ENCODE peak calls at places on chromosome 4, in ten cellular contexts. One of them, this sample, is unnamed.

GRCh38 chr4:187480146-187481145 is 515.1 kb upstream of the ZFP42 start:
- DNase-seq in vagina: no peak
- DNase-seq in BJ: peak
- DNase-seq in tibial artery: peak
- DNase-seq in T-cell: no peak
- DNase-seq in hypothalamus: no peak
- DNase-seq in COLO829: no peak
- DNase-seq in stimulated activated naive B cell treated with anti-CD40 and anti-IgM and Interleukin-4, amounts not matched to agents 10 μg/mL and 1 μg/mL and 100 μg/mL, for 72 hours: no peak
- DNase-seq in activated CD8-positive, alpha-beta memory T cell treated with anti-CD3 and anti-CD28 coated beads for 48 hours: no peak
- DNase-seq in dermis microvascular lymphatic vessel endothelial cell: no peak
- DNase-seq in this sample: no peak

GRCh38 chr4:15575951-15576350 is 79.2 kb downstream of the FBXL5 start:
- DNase-seq in activated CD8-positive, alpha-beta memory T cell treated with anti-CD3 and anti-CD28 coated beads for 48 hours: no peak
- DNase-seq in stimulated activated naive B cell treated with anti-CD40 and anti-IgM and Interleukin-4, amounts not matched to agents 10 μg/mL and 1 μg/mL and 100 μg/mL, for 72 hours: no peak
- DNase-seq in tibial artery: no peak
- DNase-seq in BJ: no peak
- DNase-seq in T-cell: no peak
- DNase-seq in dermis microvascular lymphatic vessel endothelial cell: peak
- DNase-seq in vagina: no peak
- DNase-seq in COLO829: no peak
- DNase-seq in hypothalamus: no peak
- DNase-seq in this sample: no peak

GRCh38 chr4:56821394-56822263 is at the start of gene SPINK2:
- DNase-seq in hypothalamus: no peak
- DNase-seq in BJ: no peak
- DNase-seq in tibial artery: no peak
- DNase-seq in dermis microvascular lymphatic vessel endothelial cell: no peak
- DNase-seq in vagina: no peak
- DNase-seq in stimulated activated naive B cell treated with anti-CD40 and anti-IgM and Interleukin-4, amounts not matched to agents 10 μg/mL and 1 μg/mL and 100 μg/mL, for 72 hours: peak
- DNase-seq in T-cell: peak
- DNase-seq in COLO829: peak
- DNase-seq in activated CD8-positive, alpha-beta memory T cell treated with anti-CD3 and anti-CD28 coated beads for 48 hours: peak
- DNase-seq in this sample: peak

GRCh38 chr4:47664051-47664826 is 173.6 kb downstream of the CORIN start:
- DNase-seq in COLO829: no peak
- DNase-seq in dermis microvascular lymphatic vessel endothelial cell: no peak
- DNase-seq in tibial artery: no peak
- DNase-seq in T-cell: no peak
- DNase-seq in hypothalamus: no peak
- DNase-seq in BJ: no peak
- DNase-seq in stimulated activated naive B cell treated with anti-CD40 and anti-IgM and Interleukin-4, amounts not matched to agents 10 μg/mL and 1 μg/mL and 100 μg/mL, for 72 hours: no peak
- DNase-seq in vagina: no peak
- DNase-seq in activated CD8-positive, alpha-beta memory T cell treated with anti-CD3 and anti-CD28 coated beads for 48 hours: no peak
- DNase-seq in this sample: no peak

GRCh38 chr4:183875251-183875825 is 29.8 kb upstream of the STOX2 start:
- DNase-seq in dermis microvascular lymphatic vessel endothelial cell: no peak
- DNase-seq in activated CD8-positive, alpha-beta memory T cell treated with anti-CD3 and anti-CD28 coated beads for 48 hours: no peak
- DNase-seq in COLO829: no peak
- DNase-seq in vagina: no peak
- DNase-seq in T-cell: no peak
- DNase-seq in stimulated activated naive B cell treated with anti-CD40 and anti-IgM and Interleukin-4, amounts not matched to agents 10 μg/mL and 1 μg/mL and 100 μg/mL, for 72 hours: no peak
- DNase-seq in hypothalamus: no peak
- DNase-seq in BJ: no peak
- DNase-seq in tibial artery: no peak
- DNase-seq in this sample: no peak

GRCh38 chr4:18292411-18292810 is 270.9 kb upstream of the LCORL start:
- DNase-seq in T-cell: no peak
- DNase-seq in vagina: no peak
- DNase-seq in BJ: no peak
- DNase-seq in COLO829: no peak
- DNase-seq in dermis microvascular lymphatic vessel endothelial cell: no peak
- DNase-seq in stimulated activated naive B cell treated with anti-CD40 and anti-IgM and Interleukin-4, amounts not matched to agents 10 μg/mL and 1 μg/mL and 100 μg/mL, for 72 hours: no peak
- DNase-seq in tibial artery: no peak
- DNase-seq in activated CD8-positive, alpha-beta memory T cell treated with anti-CD3 and anti-CD28 coated beads for 48 hours: no peak
- DNase-seq in hypothalamus: no peak
- DNase-seq in this sample: no peak

GRCh38 chr4:103032575-103032974 is 13.1 kb upstream of the SLC9B1 start:
- DNase-seq in BJ: no peak
- DNase-seq in vagina: no peak
- DNase-seq in stimulated activated naive B cell treated with anti-CD40 and anti-IgM and Interleukin-4, amounts not matched to agents 10 μg/mL and 1 μg/mL and 100 μg/mL, for 72 hours: no peak
- DNase-seq in COLO829: no peak
- DNase-seq in hypothalamus: no peak
- DNase-seq in T-cell: no peak
- DNase-seq in tibial artery: no peak
- DNase-seq in dermis microvascular lymphatic vessel endothelial cell: no peak
- DNase-seq in activated CD8-positive, alpha-beta memory T cell treated with anti-CD3 and anti-CD28 coated beads for 48 hours: no peak
- DNase-seq in this sample: peak

GRCh38 chr4:20266215-20267082 is 14.7 kb downstream of the SLIT2 start:
- DNase-seq in vagina: no peak
- DNase-seq in hypothalamus: no peak
- DNase-seq in BJ: no peak
- DNase-seq in activated CD8-positive, alpha-beta memory T cell treated with anti-CD3 and anti-CD28 coated beads for 48 hours: no peak
- DNase-seq in stimulated activated naive B cell treated with anti-CD40 and anti-IgM and Interleukin-4, amounts not matched to agents 10 μg/mL and 1 μg/mL and 100 μg/mL, for 72 hours: no peak
- DNase-seq in COLO829: no peak
- DNase-seq in T-cell: no peak
- DNase-seq in tibial artery: peak
- DNase-seq in dermis microvascular lymphatic vessel endothelial cell: no peak
- DNase-seq in this sample: no peak

GRCh38 chr4:113478032-113478431 is 283.5 kb downstream of the CAMK2D start:
- DNase-seq in vagina: no peak
- DNase-seq in tibial artery: no peak
- DNase-seq in hypothalamus: no peak
- DNase-seq in T-cell: no peak
- DNase-seq in stimulated activated naive B cell treated with anti-CD40 and anti-IgM and Interleukin-4, amounts not matched to agents 10 μg/mL and 1 μg/mL and 100 μg/mL, for 72 hours: no peak
- DNase-seq in COLO829: no peak
- DNase-seq in activated CD8-positive, alpha-beta memory T cell treated with anti-CD3 and anti-CD28 coated beads for 48 hours: no peak
- DNase-seq in BJ: no peak
- DNase-seq in dermis microvascular lymphatic vessel endothelial cell: no peak
- DNase-seq in this sample: no peak

GRCh38 chr4:128810331-128810870 is 901 bp downstream of the JADE1 start:
- DNase-seq in hypothalamus: peak
- DNase-seq in dermis microvascular lymphatic vessel endothelial cell: peak
- DNase-seq in T-cell: no peak
- DNase-seq in stimulated activated naive B cell treated with anti-CD40 and anti-IgM and Interleukin-4, amounts not matched to agents 10 μg/mL and 1 μg/mL and 100 μg/mL, for 72 hours: peak
- DNase-seq in tibial artery: peak
- DNase-seq in BJ: no peak
- DNase-seq in activated CD8-positive, alpha-beta memory T cell treated with anti-CD3 and anti-CD28 coated beads for 48 hours: peak
- DNase-seq in vagina: no peak
- DNase-seq in COLO829: no peak
- DNase-seq in this sample: peak

GRCh38 chr4:107718351-107718965 is 1.6 kb downstream of the PAPSS1 start:
- DNase-seq in T-cell: no peak
- DNase-seq in BJ: peak
- DNase-seq in vagina: no peak
- DNase-seq in stimulated activated naive B cell treated with anti-CD40 and anti-IgM and Interleukin-4, amounts not matched to agents 10 μg/mL and 1 μg/mL and 100 μg/mL, for 72 hours: no peak
- DNase-seq in dermis microvascular lymphatic vessel endothelial cell: no peak
- DNase-seq in activated CD8-positive, alpha-beta memory T cell treated with anti-CD3 and anti-CD28 coated beads for 48 hours: no peak
- DNase-seq in tibial artery: no peak
- DNase-seq in COLO829: no peak
- DNase-seq in hypothalamus: no peak
- DNase-seq in this sample: no peak

GRCh38 chr4:11293866-11294265 is 134.8 kb downstream of the HS3ST1 start:
- DNase-seq in hypothalamus: no peak
- DNase-seq in tibial artery: no peak
- DNase-seq in vagina: no peak
- DNase-seq in dermis microvascular lymphatic vessel endothelial cell: no peak
- DNase-seq in stimulated activated naive B cell treated with anti-CD40 and anti-IgM and Interleukin-4, amounts not matched to agents 10 μg/mL and 1 μg/mL and 100 μg/mL, for 72 hours: no peak
- DNase-seq in T-cell: no peak
- DNase-seq in BJ: no peak
- DNase-seq in COLO829: no peak
- DNase-seq in activated CD8-positive, alpha-beta memory T cell treated with anti-CD3 and anti-CD28 coated beads for 48 hours: no peak
- DNase-seq in this sample: no peak

GRCh38 chr4:107318078-107318477 is 282.0 kb upstream of the DKK2 start:
- DNase-seq in tibial artery: no peak
- DNase-seq in COLO829: no peak
- DNase-seq in BJ: no peak
- DNase-seq in dermis microvascular lymphatic vessel endothelial cell: no peak
- DNase-seq in activated CD8-positive, alpha-beta memory T cell treated with anti-CD3 and anti-CD28 coated beads for 48 hours: no peak
- DNase-seq in hypothalamus: no peak
- DNase-seq in stimulated activated naive B cell treated with anti-CD40 and anti-IgM and Interleukin-4, amounts not matched to agents 10 μg/mL and 1 μg/mL and 100 μg/mL, for 72 hours: no peak
- DNase-seq in vagina: no peak
- DNase-seq in T-cell: no peak
- DNase-seq in this sample: no peak

GRCh38 chr4:165584916-165585315 is 206.1 kb downstream of the CPE start:
- DNase-seq in hypothalamus: no peak
- DNase-seq in stimulated activated naive B cell treated with anti-CD40 and anti-IgM and Interleukin-4, amounts not matched to agents 10 μg/mL and 1 μg/mL and 100 μg/mL, for 72 hours: no peak
- DNase-seq in vagina: no peak
- DNase-seq in tibial artery: no peak
- DNase-seq in BJ: no peak
- DNase-seq in activated CD8-positive, alpha-beta memory T cell treated with anti-CD3 and anti-CD28 coated beads for 48 hours: no peak
- DNase-seq in T-cell: no peak
- DNase-seq in dermis microvascular lymphatic vessel endothelial cell: no peak
- DNase-seq in COLO829: no peak
- DNase-seq in this sample: no peak